ENCODE peak calls at places on chromosomes 6 and 20, in six cellular contexts. U is CD8-positive, alpha-beta T cell; I is MM.1S; R is hepatocyte; M is AG10803; G is epithelial cell of esophagus. Z is an unnamed sample.

GRCh38 chr6:81761197-81761596 is 8.7 kb upstream of the TENT5A start:
- DNase-seq in M (no peak), I (no peak), G (peak), R (no peak), U (no peak), Z (no peak)

GRCh38 chr6:128463942-128464341 is 56.5 kb downstream of the PTPRK start:
- DNase-seq in R (no peak), I (no peak), G (peak), M (peak), U (no peak), Z (no peak)

GRCh38 chr6:139126255-139126654 is 8.6 kb upstream of the HECA start:
- DNase-seq in M (peak), I (no peak), R (no peak), U (no peak), G (peak), Z (no peak)

GRCh38 chr6:73134588-73134987 is 90.7 kb downstream of the KHDC1L start:
- DNase-seq in R (peak), M (peak), G (peak), I (no peak), U (no peak), Z (no peak)

GRCh38 chr20:13995841-13996240 is 525 bp downstream of the MACROD2 start:
- DNase-seq in M (no peak), R (peak), U (no peak), I (no peak), G (peak), Z (peak)

GRCh38 chr20:2955257-2955950 is 82.1 kb downstream of the PTPRA start:
- DNase-seq in M (peak), U (no peak), I (peak), G (no peak), R (no peak), Z (no peak)

GRCh38 chr6:3356056-3356823 is 97.5 kb downstream of the PSMG4 start:
- DNase-seq in G (peak), I (peak), M (peak), U (peak), R (peak), Z (peak)

GRCh38 chr20:47627540-47627939 is 125.9 kb downstream of the NCOA3 start:
- DNase-seq in R (no peak), G (no peak), M (no peak), I (no peak), U (no peak), Z (no peak)

GRCh38 chr6:28598757-28599686 is 73.3 kb downstream of the GPX5 start:
- DNase-seq in U (no peak), G (no peak), M (no peak), R (no peak), I (no peak), Z (no peak)

GRCh38 chr20:47204008-47204745 is 152.3 kb downstream of the ZMYND8 start:
- DNase-seq in G (peak), M (peak), R (no peak), I (no peak), U (no peak), Z (no peak)

GRCh38 chr6:134416501-134417154 is 98.7 kb upstream of the SGK1 start:
- DNase-seq in U (no peak), G (no peak), M (peak), I (no peak), R (no peak), Z (no peak)

GRCh38 chr20:50395258-50395729 is 114.9 kb upstream of the PTPN1 start:
- DNase-seq in R (no peak), U (no peak), I (no peak), M (peak), G (peak), Z (no peak)

GRCh38 chr20:2708665-2709064 is 16.1 kb downstream of the EBF4 start:
- DNase-seq in G (no peak), U (no peak), R (no peak), I (no peak), M (no peak), Z (no peak)

GRCh38 chr6:14441371-14441781 is 323.8 kb downstream of the CD83 start:
- DNase-seq in M (peak), I (no peak), U (no peak), G (no peak), R (no peak), Z (no peak)

GRCh38 chr20:57809661-57810172 is 99.9 kb upstream of the PMEPA1 start:
- DNase-seq in I (no peak), M (peak), U (no peak), R (peak), G (peak), Z (no peak)

GRCh38 chr6:117346142-117346930 is 79.4 kb downstream of the ROS1 start:
- DNase-seq in G (peak), I (peak), R (peak), U (no peak), M (peak), Z (no peak)

GRCh38 chr20:38673731-38674177 is 50.5 kb upstream of the SLC32A1 start:
- DNase-seq in G (no peak), I (no peak), M (no peak), R (peak), U (no peak), Z (no peak)

GRCh38 chr20:17504898-17505663 is 26.1 kb downstream of the BFSP1 start:
- DNase-seq in M (peak), I (peak), G (peak), U (peak), R (peak), Z (peak)

GRCh38 chr6:107115695-107116327 is 496 bp upstream of the BEND3 start:
- DNase-seq in U (peak), I (peak), R (peak), M (peak), G (peak), Z (peak)

GRCh38 chr6:105485456-105485855 is 82.6 kb upstream of the PREP start:
- DNase-seq in I (peak), R (no peak), M (no peak), G (no peak), U (no peak), Z (no peak)

GRCh38 chr6:119077643-119078448 is 618 bp downstream of the FAM184A start:
- DNase-seq in M (peak), G (peak), U (peak), I (peak), R (peak), Z (no peak)

GRCh38 chr6:155442562-155442961 is 13.1 kb downstream of the NOX3 start:
- DNase-seq in U (no peak), M (no peak), R (no peak), I (no peak), G (no peak), Z (no peak)

GRCh38 chr6:104943781-104944180 is 13.1 kb upstream of the LIN28B start:
- DNase-seq in R (peak), G (peak), U (no peak), M (no peak), I (peak), Z (no peak)

GRCh38 chr6:56891754-56892153 is 63.2 kb upstream of the BEND6 start:
- DNase-seq in G (no peak), I (no peak), M (peak), R (no peak), U (no peak), Z (no peak)

GRCh38 chr20:50663095-50663821 is 28.1 kb downstream of the RIPOR3 start:
- DNase-seq in M (no peak), G (peak), U (no peak), I (peak), R (peak), Z (no peak)

GRCh38 chr6:105301756-105302616 is 100.9 kb downstream of the PREP start:
- DNase-seq in G (no peak), M (peak), I (no peak), R (no peak), U (no peak), Z (no peak)

GRCh38 chr20:63819224-63819917 is 11.7 kb downstream of the ZBTB46 start:
- DNase-seq in I (peak), R (no peak), U (no peak), G (peak), M (peak), Z (no peak)

GRCh38 chr6:70717038-70717801 is 49.5 kb downstream of the SMAP1 start:
- DNase-seq in U (no peak), M (no peak), G (no peak), R (no peak), I (no peak), Z (no peak)

GRCh38 chr20:2368621-2369020 is 12.1 kb upstream of the TGM6 start:
- DNase-seq in G (no peak), R (no peak), M (no peak), U (no peak), I (no peak), Z (no peak)

GRCh38 chr20:47400685-47401084 is 44.2 kb upstream of the ZMYND8 start:
- DNase-seq in R (no peak), G (no peak), U (no peak), I (no peak), M (no peak), Z (no peak)

GRCh38 chr6:15364401-15365037 is 118.7 kb downstream of the JARID2 start:
- DNase-seq in U (no peak), M (no peak), R (no peak), G (no peak), I (no peak), Z (no peak)

GRCh38 chr6:163867518-163868292 is 453.2 kb downstream of the QKI start:
- DNase-seq in M (no peak), G (no peak), I (no peak), U (no peak), R (no peak), Z (no peak)

DNA sequence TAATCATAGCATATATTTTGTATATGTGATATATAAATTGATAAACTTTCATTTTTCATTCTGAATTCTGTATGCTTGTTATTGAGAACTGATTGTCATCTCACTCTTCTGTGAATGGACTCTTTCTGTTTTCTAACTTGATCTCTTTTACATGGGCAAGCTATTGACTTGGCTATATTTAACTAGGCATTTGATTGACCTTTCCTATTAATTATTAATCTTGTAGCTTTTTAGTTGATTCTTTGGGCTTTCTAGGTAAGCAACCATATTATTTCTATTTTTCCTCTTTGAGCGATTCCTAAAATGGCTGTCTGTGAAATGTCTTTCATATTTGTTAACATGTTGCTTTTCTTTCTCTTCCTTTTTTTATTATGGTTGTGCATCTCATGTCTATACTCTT is 347.1 kb downstream of the CDKAL1 start:
- DNase-seq in R (no peak), I (no peak), U (no peak), M (no peak), G (no peak), Z (no peak)
- TF ChIP-seq CTCF in R (no peak), I (no peak), U (no peak), M (no peak), G (no peak), Z (no peak)

GRCh38 chr6:1950631-1951030 is 294.8 kb downstream of the GMDS start:
- DNase-seq in G (no peak), I (no peak), M (no peak), R (no peak), U (no peak), Z (no peak)

GRCh38 chr6:1946583-1946982 is 298.8 kb downstream of the GMDS start:
- DNase-seq in M (no peak), G (peak), U (no peak), I (no peak), R (no peak), Z (no peak)

GRCh38 chr6:1949533-1949932 is 295.9 kb downstream of the GMDS start:
- DNase-seq in G (peak), U (no peak), M (peak), I (no peak), R (no peak), Z (no peak)

GRCh38 chr6:1945235-1945832 is 300.1 kb downstream of the GMDS start:
- DNase-seq in R (no peak), U (no peak), M (no peak), I (no peak), G (no peak), Z (no peak)

DNA sequence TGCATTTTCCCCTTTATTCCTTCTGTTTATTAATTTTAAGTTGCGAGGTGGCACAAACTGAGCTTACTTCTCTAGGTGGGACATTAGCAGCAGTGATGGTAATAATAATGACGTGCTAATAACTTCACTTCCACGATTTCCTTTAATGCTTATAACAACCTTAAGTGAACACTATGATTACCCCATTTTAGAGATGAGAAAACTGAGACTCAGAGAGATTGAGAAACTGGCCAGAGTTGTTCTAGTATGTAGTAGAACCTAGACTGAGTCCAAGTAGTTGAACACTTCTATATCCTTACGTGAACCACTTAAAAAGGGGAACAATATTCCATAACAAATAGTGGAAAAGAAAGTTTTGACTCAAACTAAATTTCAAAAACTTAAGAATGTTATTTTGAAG is 297.5 kb downstream of the GMDS start:
- DNase-seq in M (no peak), U (no peak), I (no peak), R (no peak), G (no peak), Z (no peak)
- TF ChIP-seq CTCF in M (no peak), U (no peak), I (no peak), R (no peak), G (no peak), Z (no peak)

GRCh38 chr20:19071902-19072498 is 140.4 kb upstream of the SLC24A3 start:
- DNase-seq in M (no peak), U (no peak), I (no peak), G (no peak), R (no peak), Z (no peak)

GRCh38 chr20:19074828-19075516 is 137.5 kb upstream of the SLC24A3 start:
- DNase-seq in G (peak), U (peak), I (peak), R (no peak), M (no peak), Z (no peak)

GRCh38 chr20:19071442-19071717 is 141.1 kb upstream of the SLC24A3 start:
- DNase-seq in G (no peak), M (no peak), R (no peak), U (no peak), I (no peak), Z (no peak)

GRCh38 chr20:19072988-19073387 is 139.5 kb upstream of the SLC24A3 start:
- DNase-seq in G (no peak), I (no peak), R (no peak), M (no peak), U (no peak), Z (no peak)

DNA sequence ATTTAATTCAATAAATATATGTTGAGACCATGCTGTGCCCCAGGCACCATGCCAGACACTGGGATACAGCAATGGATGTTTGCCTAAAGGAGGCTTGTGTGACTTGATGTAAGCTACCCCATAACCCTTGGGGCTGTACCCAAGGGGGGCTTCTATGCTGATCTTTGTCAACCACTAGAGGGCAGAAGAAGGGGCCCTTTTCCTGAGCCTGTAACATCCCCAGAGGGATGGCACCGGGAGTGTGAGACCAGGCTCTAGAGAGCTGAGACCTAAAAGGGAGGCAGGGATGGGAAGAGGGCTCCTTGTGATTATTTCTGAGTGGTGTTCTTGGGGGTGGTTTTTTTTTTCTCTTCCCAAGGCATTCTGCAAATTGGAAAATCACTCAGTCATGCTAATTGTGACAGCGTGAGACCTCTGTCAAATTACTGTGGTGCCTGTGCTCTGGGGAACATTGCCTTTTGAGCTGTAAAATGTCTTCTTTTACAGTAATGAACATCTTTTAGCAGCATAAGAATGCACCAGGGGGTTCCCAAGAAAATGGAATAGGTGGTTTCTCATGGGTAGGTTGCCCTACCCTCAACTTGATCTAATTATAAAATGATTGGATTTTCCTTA is 138.8 kb upstream of the SLC24A3 start:
- DNase-seq in G (no peak), U (no peak), I (no peak), M (no peak), R (peak), Z (no peak)
- TF ChIP-seq CTCF in G (no peak), U (no peak), I (peak), M (peak), R (peak), Z (no peak)

DNA sequence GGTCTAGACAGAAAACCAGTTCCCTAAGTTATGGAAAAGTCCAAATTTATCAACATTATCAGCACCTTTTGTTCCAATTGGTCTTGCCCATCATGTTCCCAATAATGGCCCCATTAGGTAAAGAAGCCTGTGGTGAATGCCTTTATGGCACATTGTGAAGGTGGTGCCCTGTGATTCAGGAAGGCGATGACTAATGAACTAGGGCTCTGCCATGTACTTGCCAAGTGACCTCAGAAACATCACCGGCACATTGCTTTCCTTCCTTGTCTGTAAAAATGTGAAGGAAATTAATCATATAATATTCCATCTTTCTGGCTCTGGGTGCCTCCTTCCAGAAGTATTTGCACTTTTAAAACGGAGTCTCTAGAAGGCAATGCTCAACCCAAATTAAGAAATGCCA is 132.3 kb downstream of the UNC5CL start:
- DNase-seq in G (peak), M (peak), U (no peak), I (no peak), R (no peak), Z (no peak)
- TF ChIP-seq CTCF in G (no peak), M (no peak), U (no peak), I (no peak), R (no peak), Z (no peak)

GRCh38 chr20:48984575-48985219 is 61.4 kb upstream of the CSE1L start:
- DNase-seq in U (no peak), M (no peak), G (no peak), I (no peak), R (no peak), Z (no peak)

GRCh38 chr20:48990467-48990866 is 55.6 kb upstream of the CSE1L start:
- DNase-seq in U (no peak), I (no peak), R (no peak), G (no peak), M (no peak), Z (no peak)

GRCh38 chr20:48983423-48984400 is 62.2 kb downstream of the ARFGEF2 start:
- DNase-seq in I (no peak), M (peak), G (peak), R (peak), U (no peak), Z (no peak)

DNA sequence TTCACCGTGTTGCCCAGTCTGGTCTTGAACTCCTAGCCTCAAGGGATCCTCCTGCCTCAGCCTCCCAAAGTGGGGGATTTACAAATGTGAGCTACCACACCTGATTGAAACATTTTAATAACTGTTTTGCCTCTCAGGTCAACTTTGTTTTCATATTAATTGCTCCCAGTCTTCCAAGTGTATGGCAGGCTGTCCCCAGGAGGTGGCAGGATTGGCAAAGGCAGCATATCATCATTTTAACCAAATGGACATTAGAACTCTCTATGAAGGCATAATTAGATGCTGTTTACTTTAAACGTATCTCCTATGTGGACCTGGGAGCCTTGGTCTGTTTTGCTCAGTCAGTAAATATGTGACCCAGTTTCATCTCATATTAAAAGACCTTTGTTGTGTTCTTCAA is 59.2 kb upstream of the CSE1L start:
- DNase-seq in U (no peak), G (peak), M (no peak), R (no peak), I (no peak), Z (no peak)
- TF ChIP-seq CTCF in U (no peak), G (peak), M (peak), R (peak), I (peak), Z (no peak)

GRCh38 chr6:170522565-170523183 is 30.4 kb downstream of the PSMB1 start:
- DNase-seq in U (no peak), M (no peak), G (peak), I (no peak), R (peak), Z (no peak)
- TF ChIP-seq CTCF in U (no peak), M (peak), G (peak), I (no peak), R (peak), Z (no peak)

GRCh38 chr6:143196525-143197225 is 136.0 kb downstream of the AIG1 start:
- DNase-seq in R (no peak), I (no peak), G (peak), M (peak), U (no peak), Z (no peak)
- TF ChIP-seq CTCF in R (no peak), I (no peak), G (no peak), M (no peak), U (no peak), Z (no peak)

GRCh38 chr6:31609519-31610406 is 5.3 kb upstream of the AIF1 start:
- DNase-seq in M (no peak), I (no peak), R (no peak), G (no peak), U (no peak), Z (no peak)
- TF ChIP-seq CTCF in M (no peak), I (no peak), R (no peak), G (no peak), U (no peak), Z (no peak)

Z was measured in mesothelial cell of epicardium.